ENCODE peak calls at places on chromosomes 11 and 22, in eight cellular contexts. One of them, this sample, is unnamed.
A peak's percentile ranks its signal among the peaks of the same experiment; 100 is the strongest.

GRCh38 chr11:77086521-77087472 is 15.8 kb upstream of the OMP start:
- DNase-seq in heart left ventricle: no peak
- DNase-seq in HepG2: peak; percentile 39
- DNase-seq in lung: no peak
- DNase-seq in A549: no peak
- DNase-seq in sigmoid colon: peak; percentile 60
- DNase-seq in AG04450: no peak
- DNase-seq in stomach: peak; percentile 80
- DNase-seq in this sample: peak; percentile 51

GRCh38 chr22:37929390-37929789 is 23.3 kb downstream of the MICALL1 start:
- DNase-seq in lung: no peak
- DNase-seq in HepG2: no peak
- DNase-seq in sigmoid colon: no peak
- DNase-seq in A549: no peak
- DNase-seq in AG04450: no peak
- DNase-seq in heart left ventricle: no peak
- DNase-seq in stomach: peak; percentile 88
- DNase-seq in this sample: no peak

GRCh38 chr22:46688949-46689348 is 49.1 kb downstream of the CERK start:
- DNase-seq in heart left ventricle: peak; percentile 79
- DNase-seq in HepG2: no peak
- DNase-seq in stomach: peak; percentile 34
- DNase-seq in A549: no peak
- DNase-seq in AG04450: no peak
- DNase-seq in sigmoid colon: no peak
- DNase-seq in lung: no peak
- DNase-seq in this sample: no peak

GRCh38 chr11:103798456-103798855 is 238.0 kb upstream of the DDI1 start:
- DNase-seq in A549: no peak
- DNase-seq in HepG2: no peak
- DNase-seq in stomach: no peak
- DNase-seq in heart left ventricle: no peak
- DNase-seq in AG04450: no peak
- DNase-seq in sigmoid colon: no peak
- DNase-seq in lung: no peak
- DNase-seq in this sample: no peak

GRCh38 chr22:24400726-24401596 is 26.4 kb upstream of the ADORA2A start:
- DNase-seq in heart left ventricle: no peak
- DNase-seq in sigmoid colon: no peak
- DNase-seq in lung: no peak
- DNase-seq in AG04450: no peak
- DNase-seq in stomach: no peak
- DNase-seq in A549: no peak
- DNase-seq in HepG2: no peak
- DNase-seq in this sample: no peak

GRCh38 chr22:46056169-46057041 is 79.4 kb upstream of the WNT7B start:
- DNase-seq in stomach: peak; percentile 55
- DNase-seq in heart left ventricle: no peak
- DNase-seq in sigmoid colon: peak; percentile 85
- DNase-seq in lung: no peak
- DNase-seq in AG04450: no peak
- DNase-seq in HepG2: no peak
- DNase-seq in A549: no peak
- DNase-seq in this sample: peak; percentile 64

GRCh38 chr22:41242396-41243117 is 1.8 kb upstream of the CHADL start:
- DNase-seq in lung: no peak
- DNase-seq in sigmoid colon: no peak
- DNase-seq in HepG2: no peak
- DNase-seq in A549: no peak
- DNase-seq in AG04450: no peak
- DNase-seq in stomach: no peak
- DNase-seq in heart left ventricle: no peak
- DNase-seq in this sample: no peak

GRCh38 chr11:8011981-8012444 is 24.9 kb downstream of the EIF3F start:
- DNase-seq in sigmoid colon: no peak
- DNase-seq in lung: no peak
- DNase-seq in AG04450: peak; percentile 69
- DNase-seq in stomach: no peak
- DNase-seq in A549: no peak
- DNase-seq in HepG2: no peak
- DNase-seq in heart left ventricle: no peak
- DNase-seq in this sample: no peak

GRCh38 chr11:98090861-98091575 is 929.7 kb upstream of the CNTN5 start:
- DNase-seq in A549: no peak
- DNase-seq in heart left ventricle: no peak
- DNase-seq in stomach: no peak
- DNase-seq in HepG2: no peak
- DNase-seq in AG04450: no peak
- DNase-seq in lung: no peak
- DNase-seq in sigmoid colon: no peak
- DNase-seq in this sample: no peak

GRCh38 chr11:115561116-115561515 is 56.9 kb upstream of the CADM1 start:
- DNase-seq in AG04450: no peak
- DNase-seq in sigmoid colon: no peak
- DNase-seq in A549: no peak
- DNase-seq in stomach: no peak
- DNase-seq in heart left ventricle: no peak
- DNase-seq in HepG2: no peak
- DNase-seq in lung: no peak
- DNase-seq in this sample: no peak

GRCh38 chr22:45502215-45503070 is at the start of gene FBLN1:
- DNase-seq in stomach: no peak
- DNase-seq in AG04450: no peak
- DNase-seq in heart left ventricle: peak; percentile 55
- DNase-seq in sigmoid colon: no peak
- DNase-seq in A549: peak; percentile 42
- DNase-seq in lung: no peak
- DNase-seq in HepG2: peak; percentile 71
- DNase-seq in this sample: no peak

GRCh38 chr11:88178211-88178610 is 3.0 kb upstream of the RAB38 start:
- DNase-seq in sigmoid colon: no peak
- DNase-seq in heart left ventricle: no peak
- DNase-seq in lung: no peak
- DNase-seq in HepG2: no peak
- DNase-seq in stomach: no peak
- DNase-seq in A549: no peak
- DNase-seq in AG04450: no peak
- DNase-seq in this sample: no peak

GRCh38 chr11:58186938-58187337 is 1.9 kb upstream of the OR9Q2 start:
- DNase-seq in heart left ventricle: peak; percentile 31
- DNase-seq in HepG2: no peak
- DNase-seq in stomach: no peak
- DNase-seq in sigmoid colon: no peak
- DNase-seq in AG04450: no peak
- DNase-seq in A549: no peak
- DNase-seq in lung: no peak
- DNase-seq in this sample: no peak

GRCh38 chr11:95101935-95102334 is 12.3 kb downstream of the ENDOD1 start:
- DNase-seq in HepG2: no peak
- DNase-seq in stomach: no peak
- DNase-seq in heart left ventricle: no peak
- DNase-seq in AG04450: no peak
- DNase-seq in lung: no peak
- DNase-seq in sigmoid colon: no peak
- DNase-seq in A549: no peak
- DNase-seq in this sample: no peak

GRCh38 chr11:65429069-65429681 is 6.6 kb downstream of the NEAT1 start:
- DNase-seq in stomach: peak; percentile 43
- DNase-seq in sigmoid colon: peak; percentile 69
- DNase-seq in A549: peak; percentile 84
- DNase-seq in HepG2: no peak
- DNase-seq in heart left ventricle: no peak
- DNase-seq in AG04450: no peak
- DNase-seq in lung: no peak
- DNase-seq in this sample: peak; percentile 32

GRCh38 chr11:6911378-6911777 is 9.4 kb upstream of the OR2D3 start:
- DNase-seq in HepG2: no peak
- DNase-seq in lung: no peak
- DNase-seq in heart left ventricle: no peak
- DNase-seq in sigmoid colon: no peak
- DNase-seq in A549: no peak
- DNase-seq in stomach: no peak
- DNase-seq in AG04450: no peak
- DNase-seq in this sample: no peak

GRCh38 chr11:117319214-117319840 is 3.3 kb upstream of the BACE1 start:
- DNase-seq in A549: no peak
- DNase-seq in HepG2: no peak
- DNase-seq in AG04450: no peak
- DNase-seq in heart left ventricle: no peak
- DNase-seq in stomach: no peak
- DNase-seq in lung: no peak
- DNase-seq in sigmoid colon: peak; percentile 4
- DNase-seq in this sample: no peak

GRCh38 chr22:39242389-39242808 is 2.4 kb downstream of the PDGFB start:
- DNase-seq in heart left ventricle: no peak
- DNase-seq in sigmoid colon: no peak
- DNase-seq in stomach: no peak
- DNase-seq in HepG2: no peak
- DNase-seq in AG04450: no peak
- DNase-seq in lung: no peak
- DNase-seq in A549: no peak
- DNase-seq in this sample: no peak

GRCh38 chr11:118679483-118679882 is at the start of gene TREH:
- DNase-seq in HepG2: peak; percentile 61
- DNase-seq in A549: no peak
- DNase-seq in heart left ventricle: no peak
- DNase-seq in AG04450: no peak
- DNase-seq in stomach: peak; percentile 81
- DNase-seq in sigmoid colon: no peak
- DNase-seq in lung: no peak
- DNase-seq in this sample: no peak

GRCh38 chr22:49404020-49404419 is 423.7 kb downstream of the BRD1 start:
- DNase-seq in lung: no peak
- DNase-seq in heart left ventricle: no peak
- DNase-seq in AG04450: no peak
- DNase-seq in stomach: peak; percentile 14
- DNase-seq in sigmoid colon: peak; percentile 26
- DNase-seq in HepG2: no peak
- DNase-seq in A549: no peak
- DNase-seq in this sample: no peak

GRCh38 chr11:96145163-96145585 is 197.8 kb downstream of the MAML2 start:
- DNase-seq in A549: peak; percentile 26
- DNase-seq in AG04450: no peak
- DNase-seq in HepG2: peak; percentile 91
- DNase-seq in heart left ventricle: no peak
- DNase-seq in lung: no peak
- DNase-seq in sigmoid colon: no peak
- DNase-seq in stomach: no peak
- DNase-seq in this sample: no peak

GRCh38 chr11:70524096-70524922 is 126.0 kb downstream of the CTTN start:
- DNase-seq in A549: no peak
- DNase-seq in stomach: no peak
- DNase-seq in HepG2: no peak
- DNase-seq in AG04450: no peak
- DNase-seq in lung: no peak
- DNase-seq in heart left ventricle: no peak
- DNase-seq in sigmoid colon: no peak
- DNase-seq in this sample: peak; percentile 36
- H3K27ac ChIP-seq in A549: peak overlapping the region; percentile 49
- H3K27ac ChIP-seq in stomach: no peak overlapping the region
- H3K27ac ChIP-seq in HepG2: no peak overlapping the region
- H3K27ac ChIP-seq in AG04450: no peak overlapping the region
- H3K27ac ChIP-seq in lung: no peak overlapping the region
- H3K27ac ChIP-seq in heart left ventricle: no peak overlapping the region
- H3K27ac ChIP-seq in sigmoid colon: no peak overlapping the region
- H3K27ac ChIP-seq in this sample: no peak overlapping the region

DNA sequence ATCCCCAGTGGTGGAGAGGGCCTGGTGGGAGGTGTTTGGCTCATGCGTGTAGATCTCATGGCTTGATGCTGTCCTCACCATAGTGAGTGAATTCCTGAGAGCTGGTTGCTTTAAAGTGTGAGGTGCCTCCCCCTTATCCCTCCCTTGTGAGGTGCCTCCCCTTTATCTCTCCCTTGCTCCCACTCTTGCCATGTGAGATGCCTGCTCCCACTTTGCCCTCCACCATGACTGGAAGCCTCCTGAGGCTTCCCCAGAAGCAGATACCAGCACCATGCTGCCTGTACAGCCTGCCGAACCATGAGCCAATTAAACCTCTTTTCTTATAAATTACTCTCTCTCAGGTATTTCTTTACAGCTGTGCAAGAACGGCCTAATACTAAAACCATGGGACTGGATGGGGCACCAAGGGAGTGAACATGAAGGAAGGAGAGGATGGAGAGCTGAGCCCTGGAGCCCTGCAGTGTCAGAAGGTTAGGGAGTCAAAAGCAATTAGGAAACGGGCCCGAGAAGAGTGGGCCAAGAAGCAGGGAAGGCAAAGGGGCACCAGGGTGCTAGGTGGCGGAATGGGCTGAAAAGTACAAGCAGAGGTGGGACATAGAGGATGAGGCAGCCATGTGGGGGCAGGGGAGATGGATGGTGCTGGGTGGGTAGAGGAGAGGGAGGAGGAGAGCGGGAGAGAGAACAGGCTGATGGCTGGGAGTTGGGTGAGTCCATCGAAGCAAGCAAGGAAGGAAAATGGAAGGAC is 9.4 kb downstream of the IFITM10 start:
- DNase-seq in stomach: no peak
- DNase-seq in AG04450: no peak
- DNase-seq in heart left ventricle: no peak
- DNase-seq in lung: no peak
- DNase-seq in HepG2: no peak
- DNase-seq in sigmoid colon: no peak
- DNase-seq in A549: no peak
- DNase-seq in this sample: no peak
- H3K4me3 ChIP-seq in stomach: no peak overlapping the region
- H3K4me3 ChIP-seq in AG04450: no peak overlapping the region
- H3K4me3 ChIP-seq in heart left ventricle: no peak overlapping the region
- H3K4me3 ChIP-seq in lung: no peak overlapping the region
- H3K4me3 ChIP-seq in HepG2: no peak overlapping the region
- H3K4me3 ChIP-seq in sigmoid colon: no peak overlapping the region
- H3K4me3 ChIP-seq in A549: no peak overlapping the region
- H3K4me3 ChIP-seq in this sample: no peak overlapping the region

GRCh38 chr22:28019881-28020861 is 101.1 kb upstream of the PITPNB start:
- DNase-seq in heart left ventricle: peak; percentile 66
- DNase-seq in stomach: peak; percentile 71
- DNase-seq in lung: peak; percentile 63
- DNase-seq in A549: peak; percentile 44
- DNase-seq in AG04450: no peak
- DNase-seq in HepG2: peak; percentile 30
- DNase-seq in sigmoid colon: peak; percentile 90
- DNase-seq in this sample: no peak
- H3K27ac ChIP-seq in heart left ventricle: no peak overlapping the region
- H3K27ac ChIP-seq in stomach: no peak overlapping the region
- H3K27ac ChIP-seq in lung: peak overlapping the region; percentile 40
- H3K27ac ChIP-seq in A549: no peak overlapping the region
- H3K27ac ChIP-seq in AG04450: peak overlapping the region; percentile 39
- H3K27ac ChIP-seq in HepG2: no peak overlapping the region
- H3K27ac ChIP-seq in sigmoid colon: no peak overlapping the region
- H3K27ac ChIP-seq in this sample: no peak overlapping the region

GRCh38 chr11:33040862-33041453 is 1.6 kb downstream of the TCP11L1 start:
- DNase-seq in HepG2: no peak
- DNase-seq in AG04450: no peak
- DNase-seq in lung: no peak
- DNase-seq in sigmoid colon: no peak
- DNase-seq in heart left ventricle: no peak
- DNase-seq in A549: no peak
- DNase-seq in stomach: no peak
- DNase-seq in this sample: no peak
- H3K4me3 ChIP-seq in HepG2: no peak overlapping the region
- H3K4me3 ChIP-seq in AG04450: peak overlapping the region; percentile 82
- H3K4me3 ChIP-seq in lung: no peak overlapping the region
- H3K4me3 ChIP-seq in sigmoid colon: peak overlapping the region; percentile 84
- H3K4me3 ChIP-seq in heart left ventricle: no peak overlapping the region
- H3K4me3 ChIP-seq in A549: peak overlapping the region; percentile 69
- H3K4me3 ChIP-seq in stomach: peak overlapping the region; percentile 70
- H3K4me3 ChIP-seq in this sample: peak overlapping the region; percentile 72